ENCODE peak calls at places on chromosome 19, in ten cellular contexts. L, M, Z, S, H, F, K, E, D and B are unnamed samples.

GRCh38 chr19:14901675-14902260 is 15.8 kb upstream of the OR7A17 start:
- DNase-seq in L (no peak), M (no peak), Z (no peak), S (no peak), H (no peak), F (no peak), K (no peak), E (no peak), D (no peak), B (peak)

GRCh38 chr19:38635483-38636399 is 11.7 kb upstream of the ACTN4 start:
- DNase-seq in L (no peak), M (no peak), Z (no peak), S (no peak), H (no peak), F (no peak), K (no peak), E (no peak), D (no peak), B (no peak)

GRCh38 chr19:45222724-45223123 is 22.5 kb downstream of the EXOC3L2 start:
- DNase-seq in L (no peak), M (no peak), Z (no peak), S (no peak), H (no peak), F (no peak), K (no peak), E (no peak), D (no peak), B (no peak)

GRCh38 chr19:45547965-45548609 is 36.5 kb downstream of the OPA3 start:
- DNase-seq in L (peak), M (no peak), Z (no peak), S (no peak), H (no peak), F (no peak), K (peak), E (no peak), D (no peak), B (no peak)

GRCh38 chr19:6241680-6242079 is 38.1 kb downstream of the MLLT1 start:
- DNase-seq in L (no peak), M (no peak), Z (no peak), S (no peak), H (no peak), F (no peak), K (no peak), E (no peak), D (no peak), B (no peak)

GRCh38 chr19:1133471-1133929 is 29.7 kb downstream of the GPX4 start:
- DNase-seq in L (no peak), M (no peak), Z (no peak), S (no peak), H (peak), F (peak), K (peak), E (peak), D (peak), B (peak)

GRCh38 chr19:4717966-4718701 is 5.5 kb downstream of the DPP9 start:
- DNase-seq in L (no peak), M (no peak), Z (no peak), S (no peak), H (no peak), F (no peak), K (no peak), E (no peak), D (no peak), B (no peak)

GRCh38 chr19:8361921-8362793 is 1.8 kb upstream of the ANGPTL4 start:
- DNase-seq in L (peak), M (peak), Z (peak), S (peak), H (no peak), F (no peak), K (peak), E (no peak), D (peak), B (peak)

GRCh38 chr19:13906525-13906904 is 514 bp downstream of the CC2D1A start:
- DNase-seq in L (no peak), M (no peak), Z (no peak), S (no peak), H (peak), F (peak), K (no peak), E (no peak), D (no peak), B (no peak)

GRCh38 chr19:30167206-30167903 is 204.8 kb upstream of the ZNF536 start:
- DNase-seq in L (no peak), M (no peak), Z (no peak), S (no peak), H (no peak), F (no peak), K (no peak), E (no peak), D (no peak), B (no peak)

GRCh38 chr19:39937792-39938191 is 3.4 kb upstream of the FCGBP start:
- DNase-seq in L (no peak), M (no peak), Z (no peak), S (no peak), H (no peak), F (no peak), K (no peak), E (no peak), D (no peak), B (no peak)

GRCh38 chr19:2047449-2048103 is 3.5 kb downstream of the MKNK2 start:
- DNase-seq in L (peak), M (no peak), Z (no peak), S (peak), H (no peak), F (no peak), K (no peak), E (no peak), D (no peak), B (no peak)

GRCh38 chr19:11541238-11541637 is 2.6 kb downstream of the CNN1 start:
- DNase-seq in L (no peak), M (no peak), Z (no peak), S (no peak), H (no peak), F (no peak), K (no peak), E (no peak), D (no peak), B (no peak)

GRCh38 chr19:13965926-13966683 is 13.8 kb downstream of the DCAF15 start:
- DNase-seq in L (no peak), M (no peak), Z (no peak), S (no peak), H (no peak), F (no peak), K (no peak), E (no peak), D (no peak), B (no peak)

GRCh38 chr19:28981994-28982393 is 231.0 kb downstream of the UQCRFS1 start:
- DNase-seq in L (no peak), M (no peak), Z (no peak), S (no peak), H (no peak), F (no peak), K (no peak), E (no peak), D (no peak), B (no peak)

GRCh38 chr19:8252922-8253589 is 43.9 kb downstream of the CERS4 start:
- DNase-seq in L (peak), M (peak), Z (peak), S (peak), H (peak), F (peak), K (peak), E (peak), D (peak), B (peak)

GRCh38 chr19:58393725-58394033 is 1.8 kb upstream of the RNF225 start:
- DNase-seq in L (no peak), M (no peak), Z (no peak), S (no peak), H (no peak), F (no peak), K (no peak), E (no peak), D (no peak), B (no peak)

GRCh38 chr19:32876919-32877285 is 7.3 kb upstream of the SLC7A9 start:
- DNase-seq in L (peak), M (peak), Z (no peak), S (no peak), H (no peak), F (no peak), K (no peak), E (no peak), D (no peak), B (peak)

GRCh38 chr19:50750010-50750409 is 20.3 kb upstream of the GPR32 start:
- DNase-seq in L (no peak), M (no peak), Z (no peak), S (no peak), H (no peak), F (no peak), K (no peak), E (no peak), D (no peak), B (no peak)

GRCh38 chr19:3243851-3244700 is 19.6 kb downstream of the CELF5 start:
- DNase-seq in L (peak), M (peak), Z (peak), S (no peak), H (peak), F (peak), K (peak), E (no peak), D (peak), B (peak)

GRCh38 chr19:1503089-1503924 is 9.5 kb downstream of the ADAMTSL5 start:
- DNase-seq in L (no peak), M (no peak), Z (no peak), S (no peak), H (peak), F (peak), K (peak), E (peak), D (peak), B (peak)

GRCh38 chr19:14472202-14472961 is 2.8 kb downstream of the PTGER1 start:
- DNase-seq in L (no peak), M (peak), Z (no peak), S (peak), H (peak), F (peak), K (peak), E (peak), D (peak), B (peak)

GRCh38 chr19:53192771-53193533 is at the start of gene ZNF665:
- DNase-seq in L (no peak), M (peak), Z (no peak), S (peak), H (peak), F (peak), K (peak), E (peak), D (peak), B (peak)

GRCh38 chr19:18239303-18239702 is 13.1 kb upstream of the PDE4C start:
- DNase-seq in L (no peak), M (no peak), Z (no peak), S (no peak), H (no peak), F (no peak), K (peak), E (no peak), D (no peak), B (peak)

GRCh38 chr19:39327990-39328705 is 7.5 kb upstream of the LRFN1 start:
- DNase-seq in L (peak), M (peak), Z (no peak), S (peak), H (peak), F (peak), K (peak), E (peak), D (peak), B (peak)

GRCh38 chr19:41802770-41803169 is 6.4 kb downstream of the CEACAM3 start:
- DNase-seq in L (no peak), M (no peak), Z (no peak), S (no peak), H (no peak), F (no peak), K (no peak), E (no peak), D (no peak), B (no peak)

GRCh38 chr19:29120471-29120870 is 92.5 kb downstream of the UQCRFS1 start:
- DNase-seq in L (no peak), M (no peak), Z (no peak), S (no peak), H (no peak), F (no peak), K (no peak), E (no peak), D (no peak), B (no peak)

GRCh38 chr19:49528211-49528771 is 488 bp downstream of the RCN3 start:
- DNase-seq in L (peak), M (no peak), Z (no peak), S (peak), H (no peak), F (no peak), K (no peak), E (no peak), D (no peak), B (no peak)

GRCh38 chr19:6730153-6730804 is 7.1 kb downstream of the GPR108 start:
- DNase-seq in L (no peak), M (no peak), Z (no peak), S (no peak), H (no peak), F (peak), K (peak), E (no peak), D (peak), B (peak)

GRCh38 chr19:9431475-9431874 is 3.9 kb downstream of the ZNF266 start:
- DNase-seq in L (peak), M (no peak), Z (no peak), S (no peak), H (peak), F (peak), K (peak), E (no peak), D (peak), B (peak)

GRCh38 chr19:40512473-40513344 is 45.9 kb downstream of the SPTBN4 start:
- DNase-seq in L (no peak), M (no peak), Z (no peak), S (no peak), H (no peak), F (no peak), K (peak), E (no peak), D (no peak), B (peak)

GRCh38 chr19:29245221-29245620 is 32.3 kb upstream of the UQCRFS1 start:
- DNase-seq in L (no peak), M (no peak), Z (no peak), S (no peak), H (no peak), F (no peak), K (no peak), E (no peak), D (no peak), B (peak)

GRCh38 chr19:31312004-31312403 is 37.2 kb downstream of the TSHZ3 start:
- DNase-seq in L (peak), M (peak), Z (peak), S (no peak), H (no peak), F (peak), K (no peak), E (no peak), D (peak), B (peak)

GRCh38 chr19:35350591-35350990 is 2.9 kb downstream of the FFAR1 start:
- DNase-seq in L (no peak), M (no peak), Z (no peak), S (no peak), H (no peak), F (no peak), K (no peak), E (no peak), D (peak), B (no peak)

GRCh38 chr19:342801-343421 is 1.7 kb downstream of the MIER2 start:
- DNase-seq in L (peak), M (peak), Z (peak), S (peak), H (no peak), F (no peak), K (no peak), E (no peak), D (no peak), B (no peak)

GRCh38 chr19:46660601-46661019 is 372 bp downstream of the DACT3 start:
- DNase-seq in L (no peak), M (no peak), Z (no peak), S (no peak), H (no peak), F (no peak), K (no peak), E (no peak), D (no peak), B (no peak)

GRCh38 chr19:2652504-2653099 is 49.9 kb downstream of the GNG7 start:
- DNase-seq in L (no peak), M (no peak), Z (no peak), S (no peak), H (no peak), F (no peak), K (no peak), E (no peak), D (no peak), B (no peak)